ENCODE peak calls at places on chromosomes 12 and 14, in seven cellular contexts. S, U, I, Q, C, M and F are unnamed samples. For H3K4me1, the result is how much of the 10 kb centered on the place peaks cover.

GRCh38 chr12:72110814-72111615 is 161.2 kb upstream of the TRHDE start:
- DNase-seq in S (no peak), U (no peak), I (no peak), Q (no peak), C (no peak), M (no peak), F (no peak)

GRCh38 chr12:56851462-56851861 is 82.7 kb downstream of the SDR9C7 start:
- DNase-seq in S (no peak), U (no peak), I (no peak), Q (no peak), C (no peak), M (no peak), F (no peak)

GRCh38 chr12:58640314-58640713 is 280.0 kb downstream of the LRIG3 start:
- DNase-seq in S (peak), U (no peak), I (no peak), Q (no peak), C (no peak), M (no peak), F (no peak)

GRCh38 chr14:37900582-37900981 is 305.2 kb downstream of the TTC6 start:
- DNase-seq in S (no peak), U (no peak), I (no peak), Q (no peak), C (no peak), M (no peak), F (no peak)

GRCh38 chr12:64820593-64820992 is 3.9 kb upstream of the TBC1D30 start:
- DNase-seq in S (no peak), U (no peak), I (no peak), Q (no peak), C (no peak), M (no peak), F (no peak)

GRCh38 chr12:109153711-109154434 is 37.5 kb downstream of the ACACB start:
- DNase-seq in S (no peak), U (peak), I (no peak), Q (no peak), C (no peak), M (peak), F (no peak)

GRCh38 chr12:57631566-57632368 is 1.2 kb downstream of the B4GALNT1 start:
- DNase-seq in S (no peak), U (no peak), I (peak), Q (no peak), C (no peak), M (no peak), F (no peak)

GRCh38 chr14:94517248-94517640 is 8.0 kb upstream of the SERPINA12 start:
- DNase-seq in S (no peak), U (no peak), I (peak), Q (no peak), C (no peak), M (no peak), F (no peak)

GRCh38 chr12:108696111-108696995 is 35.0 kb downstream of the CORO1C start:
- DNase-seq in S (peak), U (no peak), I (no peak), Q (no peak), C (no peak), M (no peak), F (no peak)

GRCh38 chr14:104396682-104397470 is 182.7 kb upstream of the C14orf180 start:
- DNase-seq in S (no peak), U (no peak), I (no peak), Q (no peak), C (no peak), M (no peak), F (no peak)
- H3K4me1 ChIP-seq in S (under half), U (under half), I (under half), Q (under half), C (under half), M (under half), F (under half)

GRCh38 chr12:46261658-46262057 is 7.2 kb downstream of the SLC38A1 start:
- DNase-seq in S (no peak), U (no peak), I (no peak), Q (no peak), C (no peak), M (no peak), F (no peak)

GRCh38 chr12:46260913-46261476 is 7.8 kb downstream of the SLC38A1 start:
- DNase-seq in S (no peak), U (no peak), I (no peak), Q (no peak), C (no peak), M (no peak), F (no peak)

GRCh38 chr12:46259071-46259470 is 9.8 kb downstream of the SLC38A1 start:
- DNase-seq in S (no peak), U (no peak), I (no peak), Q (no peak), C (no peak), M (peak), F (no peak)

GRCh38 chr12:46259713-46260112 is 9.1 kb downstream of the SLC38A1 start:
- DNase-seq in S (no peak), U (no peak), I (no peak), Q (no peak), C (no peak), M (no peak), F (no peak)

DNA sequence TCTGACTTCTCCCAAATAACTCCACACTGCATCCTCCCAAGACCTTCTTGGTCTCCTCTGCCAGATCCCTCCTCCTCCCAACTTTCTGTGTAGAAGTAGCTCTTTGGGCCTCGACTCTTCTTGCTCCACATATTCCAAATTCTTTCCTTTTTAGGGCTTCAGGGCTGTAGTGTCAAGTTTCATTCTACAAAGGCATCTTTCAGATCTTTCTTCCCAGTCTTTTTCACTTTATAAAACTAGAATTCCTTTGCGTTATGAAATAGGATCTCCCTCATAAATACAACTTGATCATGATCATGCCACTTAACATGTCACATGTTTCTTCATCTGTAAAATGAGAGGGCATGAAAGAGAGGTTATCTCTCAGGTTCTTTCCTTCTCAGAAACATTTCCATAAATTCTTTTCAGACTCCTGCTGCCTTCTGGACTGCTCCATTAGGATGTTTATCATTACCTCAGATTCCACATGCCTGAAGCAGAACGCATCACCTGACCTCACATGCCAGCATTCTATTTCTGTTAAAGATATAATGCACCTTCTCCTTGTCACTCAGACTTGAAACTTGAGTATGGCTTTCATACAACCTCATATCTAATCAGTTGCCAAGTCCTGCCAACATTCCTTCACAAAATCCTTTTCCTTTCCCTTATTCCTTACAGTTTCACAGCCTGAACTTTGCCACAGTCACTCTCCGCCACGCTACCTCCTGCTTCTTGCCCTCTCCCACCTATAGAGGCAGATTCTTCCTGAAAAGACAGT is 8.5 kb downstream of the SLC38A1 start:
- DNase-seq in S (peak), U (peak), I (no peak), Q (no peak), C (no peak), M (no peak), F (no peak)
- H3K4me1 ChIP-seq in S (half or more), U (under half), I (under half), Q (under half), C (half or more), M (half or more), F (under half)

DNA sequence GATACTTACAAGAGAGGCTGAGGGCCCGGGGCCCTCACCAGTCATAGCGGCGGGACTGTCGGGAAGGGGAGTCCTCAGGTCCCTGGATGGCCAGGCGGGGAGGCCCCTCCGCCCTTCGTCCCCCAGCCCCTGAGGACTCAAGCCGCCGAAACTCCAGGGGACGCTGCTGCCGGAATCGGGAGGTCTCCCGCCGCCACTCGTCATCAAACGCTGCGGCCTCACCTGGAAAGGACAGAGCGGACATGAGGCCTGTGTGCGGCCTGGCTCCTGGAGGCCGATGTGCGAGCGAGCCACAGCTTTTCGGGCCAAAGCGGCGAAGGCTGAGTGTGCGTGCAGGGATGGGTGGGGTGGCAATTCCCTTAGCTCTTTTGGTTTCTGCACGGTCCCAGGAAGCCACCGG is 4.2 kb downstream of the MLF2 start:
- DNase-seq in S (no peak), U (no peak), I (no peak), Q (no peak), C (no peak), M (no peak), F (peak)
- H3K4me1 ChIP-seq in S (under half), U (under half), I (under half), Q (under half), C (under half), M (under half), F (under half)

GRCh38 chr14:89415139-89415538 is 1.9 kb downstream of the FOXN3 start:
- DNase-seq in S (no peak), U (no peak), I (no peak), Q (no peak), C (no peak), M (no peak), F (no peak)
- H3K4me1 ChIP-seq in S (under half), U (under half), I (under half), Q (under half), C (under half), M (half or more), F (under half)

DNA sequence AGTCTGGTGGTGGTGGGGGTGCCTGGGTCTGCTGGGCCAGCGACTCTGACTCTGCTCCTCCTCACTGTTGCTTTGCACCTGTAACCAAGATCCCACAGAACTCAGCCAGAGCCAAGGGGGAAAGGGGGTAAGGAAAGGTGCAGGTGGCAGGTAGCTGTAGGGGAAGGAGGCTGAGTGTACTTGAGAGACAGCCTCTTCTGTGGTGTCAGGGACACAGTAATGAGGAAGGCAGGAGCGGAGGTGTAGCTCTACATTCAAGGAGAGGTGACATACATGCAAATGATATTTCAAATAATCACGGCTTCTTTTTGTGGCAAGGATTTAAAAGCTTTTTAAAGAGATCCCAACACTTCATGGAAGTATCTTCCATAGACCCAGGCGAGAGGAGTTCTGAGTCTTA is 23.4 kb downstream of the TESPA1 start:
- DNase-seq in S (no peak), U (no peak), I (no peak), Q (no peak), C (no peak), M (no peak), F (no peak)
- H3K4me1 ChIP-seq in S (under half), U (under half), I (under half), Q (under half), C (under half), M (under half), F (under half)